ENCODE peak calls at places on chromosomes 2 and 18, in ten cellular contexts. N, F, G, S, H, Z, A, B, P and Y are unnamed samples.

GRCh38 chr18:45084207-45084606 is 403.5 kb downstream of the SETBP1 start:
- DNase-seq in N (no peak), F (no peak), G (peak), S (no peak), H (no peak), Z (no peak), A (no peak), B (no peak), P (no peak), Y (no peak)

GRCh38 chr2:141109633-141110032 is 1021.2 kb downstream of the LRP1B start:
- DNase-seq in N (no peak), F (no peak), G (no peak), S (no peak), H (no peak), Z (peak), A (no peak), B (no peak), P (no peak), Y (no peak)

GRCh38 chr2:151999058-151999457 is 99.8 kb downstream of the CACNB4 start:
- DNase-seq in N (peak), F (peak), G (peak), S (peak), H (peak), Z (peak), A (peak), B (peak), P (peak), Y (peak)

GRCh38 chr2:104546537-104546936 is 307.4 kb upstream of the POU3F3 start:
- DNase-seq in N (no peak), F (no peak), G (no peak), S (no peak), H (no peak), Z (no peak), A (no peak), B (no peak), P (no peak), Y (no peak)

GRCh38 chr18:77899972-77900754 is 650.5 kb downstream of the GALR1 start:
- DNase-seq in N (no peak), F (no peak), G (peak), S (peak), H (peak), Z (peak), A (peak), B (peak), P (no peak), Y (peak)

GRCh38 chr2:138787053-138787666 is 7.0 kb upstream of the NXPH2 start:
- DNase-seq in N (no peak), F (peak), G (no peak), S (peak), H (no peak), Z (peak), A (peak), B (no peak), P (peak), Y (peak)

GRCh38 chr2:190571666-190572065 is 37.1 kb upstream of the NEMP2 start:
- DNase-seq in N (no peak), F (no peak), G (no peak), S (no peak), H (no peak), Z (no peak), A (no peak), B (no peak), P (no peak), Y (no peak)

GRCh38 chr18:13934676-13935075 is 19.3 kb upstream of the MC2R start:
- DNase-seq in N (no peak), F (no peak), G (no peak), S (no peak), H (no peak), Z (no peak), A (no peak), B (no peak), P (no peak), Y (no peak)

GRCh38 chr2:73334620-73335019 is 41.3 kb upstream of the EGR4 start:
- DNase-seq in N (no peak), F (no peak), G (no peak), S (no peak), H (no peak), Z (no peak), A (no peak), B (no peak), P (no peak), Y (no peak)

GRCh38 chr2:14632133-14632936 is at the start of gene LRATD1:
- DNase-seq in N (peak), F (peak), G (peak), S (peak), H (peak), Z (peak), A (peak), B (no peak), P (peak), Y (peak)

GRCh38 chr2:121008978-121009377 is 273.3 kb downstream of the GLI2 start:
- DNase-seq in N (no peak), F (no peak), G (peak), S (no peak), H (no peak), Z (peak), A (no peak), B (no peak), P (no peak), Y (no peak)

GRCh38 chr2:231677632-231678104 is 30.7 kb upstream of the PTMA start:
- DNase-seq in N (peak), F (peak), G (peak), S (peak), H (peak), Z (peak), A (peak), B (peak), P (peak), Y (peak)